ENCODE peak calls at places on chromosomes 13 and 19, in five cellular contexts. One of them, this sample, is unnamed.

GRCh38 chr19:27794444-27795042 is 1418.4 kb downstream of the UQCRFS1 start:
- DNase-seq in HepG2: peak
- DNase-seq in GM12878: no peak
- DNase-seq in K562: peak
- DNase-seq in H1: no peak
- DNase-seq in this sample: no peak

GRCh38 chr13:111099292-111099691 is 15.8 kb upstream of the ARHGEF7 start:
- DNase-seq in GM12878: no peak
- DNase-seq in HepG2: no peak
- DNase-seq in H1: no peak
- DNase-seq in K562: no peak
- DNase-seq in this sample: no peak

GRCh38 chr13:114013952-114014629 is 40.2 kb upstream of the C13orf46 start:
- DNase-seq in HepG2: no peak
- DNase-seq in K562: no peak
- DNase-seq in H1: no peak
- DNase-seq in GM12878: no peak
- DNase-seq in this sample: no peak

GRCh38 chr13:113836917-113837553 is 26.8 kb downstream of the GAS6 start:
- DNase-seq in HepG2: no peak
- DNase-seq in H1: no peak
- DNase-seq in K562: no peak
- DNase-seq in GM12878: no peak
- DNase-seq in this sample: peak

GRCh38 chr19:38425810-38426466 is at the start of gene RASGRP4:
- DNase-seq in GM12878: no peak
- DNase-seq in K562: peak
- DNase-seq in H1: no peak
- DNase-seq in HepG2: no peak
- DNase-seq in this sample: no peak

GRCh38 chr19:46932346-46932745 is 71.5 kb downstream of the ARHGAP35 start:
- DNase-seq in GM12878: no peak
- DNase-seq in H1: no peak
- DNase-seq in K562: no peak
- DNase-seq in HepG2: no peak
- DNase-seq in this sample: no peak

GRCh38 chr19:14471436-14472187 is 3.5 kb downstream of the PTGER1 start:
- DNase-seq in GM12878: no peak
- DNase-seq in K562: no peak
- DNase-seq in H1: no peak
- DNase-seq in HepG2: no peak
- DNase-seq in this sample: no peak

GRCh38 chr13:51832471-51833152 is 12.4 kb downstream of the TMEM272 start:
- DNase-seq in H1: no peak
- DNase-seq in HepG2: no peak
- DNase-seq in K562: no peak
- DNase-seq in GM12878: no peak
- DNase-seq in this sample: no peak

GRCh38 chr19:53158119-53158656 is 665 bp downstream of the ZNF347 start:
- DNase-seq in HepG2: no peak
- DNase-seq in GM12878: no peak
- DNase-seq in H1: no peak
- DNase-seq in K562: peak
- DNase-seq in this sample: no peak

GRCh38 chr13:84925443-84925842 is 873.8 kb downstream of the SLITRK6 start:
- DNase-seq in GM12878: no peak
- DNase-seq in K562: no peak
- DNase-seq in HepG2: no peak
- DNase-seq in H1: no peak
- DNase-seq in this sample: no peak

GRCh38 chr19:55596304-55596703 is 3.0 kb downstream of the FIZ1 start:
- DNase-seq in HepG2: no peak
- DNase-seq in H1: no peak
- DNase-seq in GM12878: no peak
- DNase-seq in K562: no peak
- DNase-seq in this sample: no peak

GRCh38 chr13:28181413-28181812 is 43.1 kb downstream of the PAN3 start:
- DNase-seq in HepG2: no peak
- DNase-seq in K562: no peak
- DNase-seq in GM12878: no peak
- DNase-seq in H1: no peak
- DNase-seq in this sample: peak

GRCh38 chr19:18232540-18233223 is 6.4 kb upstream of the PDE4C start:
- DNase-seq in K562: peak
- DNase-seq in H1: no peak
- DNase-seq in HepG2: no peak
- DNase-seq in GM12878: no peak
- DNase-seq in this sample: no peak

GRCh38 chr13:43767351-43767901 is 19.3 kb downstream of the ENOX1 start:
- DNase-seq in K562: no peak
- DNase-seq in HepG2: no peak
- DNase-seq in GM12878: no peak
- DNase-seq in H1: no peak
- DNase-seq in this sample: no peak

GRCh38 chr19:40150170-40150569 is 41.1 kb upstream of the MAP3K10 start:
- DNase-seq in GM12878: no peak
- DNase-seq in H1: no peak
- DNase-seq in HepG2: no peak
- DNase-seq in K562: no peak
- DNase-seq in this sample: no peak

GRCh38 chr19:18761531-18762110 is 29.5 kb downstream of the COMP start:
- DNase-seq in K562: no peak
- DNase-seq in H1: no peak
- DNase-seq in HepG2: no peak
- DNase-seq in GM12878: no peak
- DNase-seq in this sample: no peak

GRCh38 chr13:29802621-29803020 is 47.8 kb downstream of the UBL3 start:
- DNase-seq in K562: no peak
- DNase-seq in H1: no peak
- DNase-seq in HepG2: no peak
- DNase-seq in GM12878: no peak
- DNase-seq in this sample: no peak

GRCh38 chr19:52522555-52522954 is 4.9 kb upstream of the ZNF808 start:
- DNase-seq in H1: no peak
- DNase-seq in K562: peak
- DNase-seq in GM12878: no peak
- DNase-seq in HepG2: no peak
- DNase-seq in this sample: no peak

GRCh38 chr13:19601749-19602725 is 31.4 kb upstream of the MPHOSPH8 start:
- DNase-seq in H1: peak
- DNase-seq in K562: peak
- DNase-seq in GM12878: no peak
- DNase-seq in HepG2: peak
- DNase-seq in this sample: no peak

GRCh38 chr13:70809588-70809987 is 701.3 kb upstream of the KLHL1 start:
- DNase-seq in GM12878: no peak
- DNase-seq in HepG2: no peak
- DNase-seq in K562: no peak
- DNase-seq in H1: no peak
- DNase-seq in this sample: no peak

GRCh38 chr13:30978981-30979956 is 46.8 kb downstream of the TEX26 start:
- DNase-seq in GM12878: no peak
- DNase-seq in H1: peak
- DNase-seq in K562: peak
- DNase-seq in HepG2: peak
- DNase-seq in this sample: peak

GRCh38 chr13:40920826-40921225 is 98.3 kb downstream of the ELF1 start:
- DNase-seq in HepG2: no peak
- DNase-seq in GM12878: no peak
- DNase-seq in H1: no peak
- DNase-seq in K562: no peak
- DNase-seq in this sample: no peak

GRCh38 chr19:54444737-54445136 is 4.3 kb upstream of the LENG8 start:
- DNase-seq in GM12878: no peak
- DNase-seq in HepG2: no peak
- DNase-seq in K562: no peak
- DNase-seq in H1: no peak
- DNase-seq in this sample: no peak

GRCh38 chr19:6725513-6726231 is 5.2 kb upstream of the C3 start:
- DNase-seq in HepG2: peak
- DNase-seq in GM12878: no peak
- DNase-seq in K562: no peak
- DNase-seq in H1: no peak
- DNase-seq in this sample: no peak

GRCh38 chr13:107753286-107753685 is 462.1 kb downstream of the LIG4 start:
- DNase-seq in HepG2: no peak
- DNase-seq in GM12878: no peak
- DNase-seq in H1: no peak
- DNase-seq in K562: no peak
- DNase-seq in this sample: no peak

GRCh38 chr13:46756977-46757376 is 40.0 kb downstream of the ESD start:
- DNase-seq in GM12878: no peak
- DNase-seq in HepG2: no peak
- DNase-seq in H1: no peak
- DNase-seq in K562: no peak
- DNase-seq in this sample: no peak

GRCh38 chr13:99721606-99722384 is 220.5 kb downstream of the TM9SF2 start:
- DNase-seq in HepG2: no peak
- DNase-seq in K562: no peak
- DNase-seq in GM12878: no peak
- DNase-seq in H1: no peak
- DNase-seq in this sample: no peak

GRCh38 chr19:18097217-18097992 is at the start of gene MAST3:
- DNase-seq in H1: no peak
- DNase-seq in GM12878: peak
- DNase-seq in K562: peak
- DNase-seq in HepG2: peak
- DNase-seq in this sample: peak

GRCh38 chr13:114056205-114057013 is 76.0 kb downstream of the RASA3 start:
- DNase-seq in K562: no peak
- DNase-seq in H1: no peak
- DNase-seq in GM12878: no peak
- DNase-seq in HepG2: no peak
- DNase-seq in this sample: no peak

GRCh38 chr13:94947965-94948371 is 235.6 kb upstream of the SOX21 start:
- DNase-seq in GM12878: no peak
- DNase-seq in H1: peak
- DNase-seq in HepG2: no peak
- DNase-seq in K562: no peak
- DNase-seq in this sample: no peak

GRCh38 chr13:40026741-40027140 is 371.3 kb downstream of the COG6 start:
- DNase-seq in H1: no peak
- DNase-seq in GM12878: peak
- DNase-seq in K562: no peak
- DNase-seq in HepG2: no peak
- DNase-seq in this sample: no peak

GRCh38 chr13:43368003-43368402 is 344.6 kb downstream of the DNAJC15 start:
- DNase-seq in H1: no peak
- DNase-seq in HepG2: no peak
- DNase-seq in K562: no peak
- DNase-seq in GM12878: no peak
- DNase-seq in this sample: no peak

GRCh38 chr19:1469200-1469935 is 9.6 kb downstream of the C19orf25 start:
- DNase-seq in K562: no peak
- DNase-seq in H1: no peak
- DNase-seq in HepG2: no peak
- DNase-seq in GM12878: no peak
- DNase-seq in this sample: no peak

GRCh38 chr19:1239796-1240737 is 1.5 kb upstream of the ATP5F1D start:
- DNase-seq in HepG2: peak
- DNase-seq in K562: peak
- DNase-seq in GM12878: no peak
- DNase-seq in H1: no peak
- DNase-seq in this sample: peak

DNA sequence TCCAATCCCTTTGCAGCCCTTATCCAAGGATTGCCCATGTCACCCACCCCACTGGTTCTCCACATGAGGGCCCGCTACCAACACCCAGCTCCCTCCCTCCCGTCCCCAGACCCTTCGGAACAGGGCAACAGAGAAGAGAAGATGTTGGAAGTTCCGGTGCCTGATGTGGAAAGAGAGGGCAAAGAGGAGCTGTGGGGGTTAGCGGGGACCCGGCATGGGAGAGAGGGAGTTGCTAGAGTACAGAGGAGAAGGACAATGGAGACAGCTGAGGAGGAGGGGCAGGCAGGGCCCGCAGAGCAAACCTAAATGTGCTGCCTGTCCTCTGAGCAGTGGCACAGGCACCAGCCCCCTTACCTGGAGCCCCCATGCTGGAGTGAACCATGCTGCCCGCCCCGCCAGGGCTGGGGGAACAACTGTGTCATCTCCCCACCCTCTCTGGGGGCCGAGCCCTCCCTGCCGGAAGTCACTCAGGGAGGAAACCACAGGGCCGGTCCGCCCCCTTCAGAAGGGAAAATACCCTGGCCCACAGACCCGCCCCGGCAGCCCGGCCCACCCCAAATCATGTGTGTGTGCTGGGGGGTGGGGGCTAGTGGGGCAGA is at the start of gene POU2F2:
- DNase-seq in GM12878: peak
- DNase-seq in H1: no peak
- DNase-seq in HepG2: no peak
- DNase-seq in K562: peak
- DNase-seq in this sample: no peak
- TF ChIP-seq SRF in GM12878: no peak
- TF ChIP-seq SRF in H1: no peak
- TF ChIP-seq SRF in HepG2: no peak
- TF ChIP-seq SRF in K562: no peak
- TF ChIP-seq SRF in this sample: no peak

GRCh38 chr19:5052945-5053485 is 84.1 kb downstream of the KDM4B start:
- DNase-seq in K562: no peak
- DNase-seq in HepG2: no peak
- DNase-seq in H1: no peak
- DNase-seq in GM12878: no peak
- DNase-seq in this sample: no peak
- H3K27ac ChIP-seq in K562: no peak
- H3K27ac ChIP-seq in HepG2: no peak
- H3K27ac ChIP-seq in H1: no peak
- H3K27ac ChIP-seq in GM12878: no peak
- H3K27ac ChIP-seq in this sample: no peak

DNA sequence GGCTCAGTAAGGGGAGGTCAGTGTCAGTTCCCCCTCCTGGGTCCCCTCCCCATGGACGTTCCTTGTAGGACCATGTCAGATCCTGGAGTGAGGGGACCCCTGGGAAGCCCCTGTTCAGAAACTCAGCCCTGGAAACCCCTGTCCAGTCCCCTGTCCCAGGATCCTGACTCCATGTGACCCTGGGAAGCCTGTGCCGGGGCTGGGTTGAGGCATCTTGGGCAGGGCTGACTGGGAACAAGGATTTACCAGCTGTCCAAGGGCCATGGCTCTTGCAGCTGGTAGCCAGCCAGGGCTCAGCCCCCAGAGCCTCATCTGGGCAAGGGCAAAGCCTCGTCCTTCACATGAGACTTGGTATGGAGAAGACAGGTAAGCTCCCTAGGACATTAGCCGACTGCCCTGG is 25.1 kb downstream of the CEACAM4 start:
- DNase-seq in H1: no peak
- DNase-seq in GM12878: no peak
- DNase-seq in K562: no peak
- DNase-seq in HepG2: no peak
- DNase-seq in this sample: no peak
- TF ChIP-seq SRF in H1: no peak
- TF ChIP-seq SRF in GM12878: no peak
- TF ChIP-seq SRF in K562: no peak
- TF ChIP-seq SRF in HepG2: no peak
- TF ChIP-seq SRF in this sample: no peak

GRCh38 chr13:75485286-75486062 is 3.5 kb upstream of the TBC1D4 start:
- DNase-seq in HepG2: peak
- DNase-seq in K562: no peak
- DNase-seq in GM12878: no peak
- DNase-seq in H1: no peak
- DNase-seq in this sample: peak
- H3K27ac ChIP-seq in HepG2: peak
- H3K27ac ChIP-seq in K562: no peak
- H3K27ac ChIP-seq in GM12878: no peak
- H3K27ac ChIP-seq in H1: no peak
- H3K27ac ChIP-seq in this sample: peak